ENCODE peak calls at places on chromosomes 2 and 18, in seven cellular contexts. One of them, this sample, is unnamed.

GRCh38 chr18:3703732-3704176 is 253.8 kb downstream of the TGIF1 start:
- DNase-seq in fibroblast of villous mesenchyme: peak; percentile 82
- DNase-seq in Peyer's patch: peak; percentile 77
- DNase-seq in tibial nerve: peak; percentile 23
- DNase-seq in mammary epithelial cell: peak; percentile 39
- DNase-seq in HepG2: peak; percentile 41
- DNase-seq in type B pancreatic cell: no peak
- DNase-seq in this sample: no peak

GRCh38 chr2:153786016-153786415 is 85.7 kb upstream of the GALNT13 start:
- DNase-seq in Peyer's patch: no peak
- DNase-seq in HepG2: no peak
- DNase-seq in fibroblast of villous mesenchyme: no peak
- DNase-seq in tibial nerve: no peak
- DNase-seq in type B pancreatic cell: no peak
- DNase-seq in mammary epithelial cell: no peak
- DNase-seq in this sample: no peak

GRCh38 chr2:35973132-35973736 is 382.3 kb upstream of the CRIM1 start:
- DNase-seq in type B pancreatic cell: no peak
- DNase-seq in tibial nerve: no peak
- DNase-seq in mammary epithelial cell: peak; percentile 25
- DNase-seq in Peyer's patch: no peak
- DNase-seq in HepG2: peak; percentile 46
- DNase-seq in fibroblast of villous mesenchyme: peak; percentile 5
- DNase-seq in this sample: no peak

GRCh38 chr2:152740743-152741328 is 22.4 kb downstream of the ARL6IP6 start:
- DNase-seq in fibroblast of villous mesenchyme: peak; percentile 76
- DNase-seq in type B pancreatic cell: no peak
- DNase-seq in tibial nerve: no peak
- DNase-seq in mammary epithelial cell: peak; percentile 43
- DNase-seq in HepG2: peak; percentile 71
- DNase-seq in Peyer's patch: no peak
- DNase-seq in this sample: no peak

GRCh38 chr2:38716185-38716584 is 35.0 kb downstream of the SRSF7 start:
- DNase-seq in fibroblast of villous mesenchyme: peak; percentile 91
- DNase-seq in HepG2: peak; percentile 83
- DNase-seq in Peyer's patch: no peak
- DNase-seq in type B pancreatic cell: no peak
- DNase-seq in tibial nerve: no peak
- DNase-seq in mammary epithelial cell: no peak
- DNase-seq in this sample: no peak

GRCh38 chr2:33158482-33159003 is 211.8 kb downstream of the LTBP1 start:
- DNase-seq in type B pancreatic cell: no peak
- DNase-seq in fibroblast of villous mesenchyme: peak; percentile 92
- DNase-seq in mammary epithelial cell: peak; percentile 60
- DNase-seq in tibial nerve: no peak
- DNase-seq in Peyer's patch: no peak
- DNase-seq in HepG2: no peak
- DNase-seq in this sample: no peak

GRCh38 chr2:43293744-43294695 is 67.6 kb upstream of the ZFP36L2 start:
- DNase-seq in Peyer's patch: no peak
- DNase-seq in mammary epithelial cell: peak; percentile 97
- DNase-seq in type B pancreatic cell: no peak
- DNase-seq in fibroblast of villous mesenchyme: peak; percentile 100
- DNase-seq in HepG2: peak; percentile 99
- DNase-seq in tibial nerve: no peak
- DNase-seq in this sample: no peak

GRCh38 chr2:236656721-236657120 is 87.1 kb downstream of the ACKR3 start:
- DNase-seq in type B pancreatic cell: no peak
- DNase-seq in Peyer's patch: no peak
- DNase-seq in tibial nerve: no peak
- DNase-seq in mammary epithelial cell: no peak
- DNase-seq in HepG2: no peak
- DNase-seq in fibroblast of villous mesenchyme: no peak
- DNase-seq in this sample: no peak

GRCh38 chr2:233178994-233179847 is 72.3 kb upstream of the ATG16L1 start:
- DNase-seq in tibial nerve: no peak
- DNase-seq in type B pancreatic cell: no peak
- DNase-seq in fibroblast of villous mesenchyme: no peak
- DNase-seq in Peyer's patch: no peak
- DNase-seq in HepG2: no peak
- DNase-seq in mammary epithelial cell: no peak
- DNase-seq in this sample: no peak

GRCh38 chr2:237235383-237236095 is 149.8 kb downstream of the COPS8 start:
- DNase-seq in mammary epithelial cell: peak; percentile 72
- DNase-seq in HepG2: peak; percentile 12
- DNase-seq in tibial nerve: no peak
- DNase-seq in fibroblast of villous mesenchyme: peak; percentile 94
- DNase-seq in Peyer's patch: no peak
- DNase-seq in type B pancreatic cell: no peak
- DNase-seq in this sample: no peak

GRCh38 chr2:216385478-216385877 is 13.2 kb upstream of the MARCHF4 start:
- DNase-seq in mammary epithelial cell: no peak
- DNase-seq in fibroblast of villous mesenchyme: no peak
- DNase-seq in HepG2: no peak
- DNase-seq in tibial nerve: no peak
- DNase-seq in type B pancreatic cell: no peak
- DNase-seq in Peyer's patch: no peak
- DNase-seq in this sample: no peak

GRCh38 chr2:6773007-6773693 is 92.6 kb downstream of the CMPK2 start:
- DNase-seq in mammary epithelial cell: peak; percentile 6
- DNase-seq in tibial nerve: no peak
- DNase-seq in Peyer's patch: peak; percentile 69
- DNase-seq in fibroblast of villous mesenchyme: peak; percentile 13
- DNase-seq in HepG2: peak; percentile 21
- DNase-seq in type B pancreatic cell: peak; percentile 92
- DNase-seq in this sample: peak; percentile 62

GRCh38 chr2:56313541-56313940 is 129.8 kb downstream of the CCDC85A start:
- DNase-seq in mammary epithelial cell: no peak
- DNase-seq in Peyer's patch: peak; percentile 54
- DNase-seq in tibial nerve: no peak
- DNase-seq in type B pancreatic cell: no peak
- DNase-seq in fibroblast of villous mesenchyme: no peak
- DNase-seq in HepG2: peak; percentile 9
- DNase-seq in this sample: no peak

GRCh38 chr2:224311226-224311625 is 90.7 kb downstream of the FAM124B start:
- DNase-seq in mammary epithelial cell: no peak
- DNase-seq in HepG2: no peak
- DNase-seq in Peyer's patch: no peak
- DNase-seq in tibial nerve: no peak
- DNase-seq in fibroblast of villous mesenchyme: peak; percentile 71
- DNase-seq in type B pancreatic cell: no peak
- DNase-seq in this sample: no peak

GRCh38 chr2:52264488-52264887 is 1232.6 kb upstream of the NRXN1 start:
- DNase-seq in Peyer's patch: no peak
- DNase-seq in tibial nerve: no peak
- DNase-seq in fibroblast of villous mesenchyme: no peak
- DNase-seq in type B pancreatic cell: no peak
- DNase-seq in mammary epithelial cell: no peak
- DNase-seq in HepG2: no peak
- DNase-seq in this sample: no peak

GRCh38 chr18:63832470-63832869 is 55.0 kb upstream of the SERPINB2 start:
- DNase-seq in tibial nerve: no peak
- DNase-seq in type B pancreatic cell: no peak
- DNase-seq in fibroblast of villous mesenchyme: peak; percentile 31
- DNase-seq in Peyer's patch: no peak
- DNase-seq in HepG2: no peak
- DNase-seq in mammary epithelial cell: peak; percentile 85
- DNase-seq in this sample: no peak

GRCh38 chr2:207791579-207792243 is 22.0 kb upstream of the FZD5 start:
- DNase-seq in Peyer's patch: no peak
- DNase-seq in mammary epithelial cell: peak; percentile 56
- DNase-seq in tibial nerve: no peak
- DNase-seq in type B pancreatic cell: no peak
- DNase-seq in HepG2: peak; percentile 44
- DNase-seq in fibroblast of villous mesenchyme: no peak
- DNase-seq in this sample: no peak

GRCh38 chr2:20050712-20051517 is 513 bp downstream of the LAPTM4A start:
- DNase-seq in mammary epithelial cell: peak; percentile 65
- DNase-seq in type B pancreatic cell: no peak
- DNase-seq in HepG2: peak; percentile 81
- DNase-seq in Peyer's patch: peak; percentile 59
- DNase-seq in tibial nerve: no peak
- DNase-seq in fibroblast of villous mesenchyme: peak; percentile 79
- DNase-seq in this sample: peak; percentile 32

GRCh38 chr2:232886632-232887031 is 16.6 kb downstream of the SNORC start:
- DNase-seq in type B pancreatic cell: no peak
- DNase-seq in fibroblast of villous mesenchyme: no peak
- DNase-seq in tibial nerve: no peak
- DNase-seq in Peyer's patch: no peak
- DNase-seq in HepG2: no peak
- DNase-seq in mammary epithelial cell: no peak
- DNase-seq in this sample: peak; percentile 7

GRCh38 chr18:23810396-23810795 is 121.1 kb downstream of the LAMA3 start:
- DNase-seq in mammary epithelial cell: no peak
- DNase-seq in type B pancreatic cell: no peak
- DNase-seq in tibial nerve: no peak
- DNase-seq in fibroblast of villous mesenchyme: no peak
- DNase-seq in Peyer's patch: no peak
- DNase-seq in HepG2: no peak
- DNase-seq in this sample: no peak

GRCh38 chr2:227365833-227366232 is 13.3 kb downstream of the TM4SF20 start:
- DNase-seq in tibial nerve: no peak
- DNase-seq in type B pancreatic cell: no peak
- DNase-seq in mammary epithelial cell: no peak
- DNase-seq in fibroblast of villous mesenchyme: no peak
- DNase-seq in HepG2: no peak
- DNase-seq in Peyer's patch: no peak
- DNase-seq in this sample: no peak

GRCh38 chr2:227360351-227360750 is 18.8 kb downstream of the TM4SF20 start:
- DNase-seq in mammary epithelial cell: no peak
- DNase-seq in Peyer's patch: no peak
- DNase-seq in type B pancreatic cell: no peak
- DNase-seq in fibroblast of villous mesenchyme: no peak
- DNase-seq in tibial nerve: no peak
- DNase-seq in HepG2: no peak
- DNase-seq in this sample: no peak

GRCh38 chr2:227366861-227367800 is 12.0 kb downstream of the TM4SF20 start:
- DNase-seq in type B pancreatic cell: no peak
- DNase-seq in mammary epithelial cell: peak; percentile 37
- DNase-seq in tibial nerve: no peak
- DNase-seq in HepG2: no peak
- DNase-seq in Peyer's patch: no peak
- DNase-seq in fibroblast of villous mesenchyme: no peak
- DNase-seq in this sample: no peak

DNA sequence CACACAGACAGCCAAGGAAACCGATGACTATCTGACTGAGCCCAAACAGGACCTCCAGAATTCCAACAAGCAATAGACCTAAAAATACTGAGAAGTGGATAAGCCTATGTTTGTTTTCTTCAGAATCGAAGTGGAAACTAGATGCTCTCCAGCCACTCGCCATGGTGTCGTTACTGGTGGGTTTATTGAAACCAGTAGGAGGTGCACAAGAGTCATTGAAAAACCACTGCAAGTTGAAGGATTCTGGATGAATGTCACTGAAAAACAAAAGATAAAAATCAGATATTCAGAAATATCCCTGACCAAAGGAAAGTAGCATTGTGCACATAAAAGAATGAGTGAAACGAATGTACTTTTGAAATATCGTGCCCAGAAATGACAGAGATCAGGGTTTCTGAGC is 15.3 kb downstream of the TM4SF20 start:
- DNase-seq in type B pancreatic cell: no peak
- DNase-seq in Peyer's patch: no peak
- DNase-seq in fibroblast of villous mesenchyme: no peak
- DNase-seq in mammary epithelial cell: no peak
- DNase-seq in HepG2: no peak
- DNase-seq in tibial nerve: no peak
- DNase-seq in this sample: no peak
- TF ChIP-seq CTCF in type B pancreatic cell: peak; percentile 43
- TF ChIP-seq CTCF in Peyer's patch: peak; percentile 26
- TF ChIP-seq CTCF in fibroblast of villous mesenchyme: no peak
- TF ChIP-seq CTCF in mammary epithelial cell: peak; percentile 22
- TF ChIP-seq CTCF in HepG2: peak; percentile 33
- TF ChIP-seq CTCF in tibial nerve: no peak
- TF ChIP-seq CTCF in this sample: no peak

DNA sequence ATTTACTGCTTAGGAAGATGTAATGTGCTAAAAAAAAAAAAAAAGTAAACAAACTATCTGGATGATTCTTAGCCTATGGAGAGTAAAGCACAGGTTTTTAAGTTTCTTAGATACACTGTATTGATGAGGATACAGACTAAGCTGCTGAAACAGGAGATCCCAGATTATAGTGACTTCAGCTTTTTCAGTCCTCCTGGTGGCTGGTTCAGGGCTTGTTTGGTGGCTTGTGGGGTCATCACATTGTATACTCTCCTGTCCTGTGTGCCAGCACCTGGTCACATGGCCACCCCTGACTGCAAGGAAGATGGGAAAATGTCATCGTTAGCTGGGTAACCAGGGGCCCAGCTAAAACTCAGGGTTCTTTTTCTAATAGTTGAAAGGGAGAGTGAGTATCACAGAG is 31.4 kb downstream of the RAB31 start:
- DNase-seq in Peyer's patch: no peak
- DNase-seq in HepG2: no peak
- DNase-seq in mammary epithelial cell: no peak
- DNase-seq in fibroblast of villous mesenchyme: no peak
- DNase-seq in tibial nerve: no peak
- DNase-seq in type B pancreatic cell: no peak
- DNase-seq in this sample: no peak
- TF ChIP-seq CTCF in Peyer's patch: no peak
- TF ChIP-seq CTCF in HepG2: no peak
- TF ChIP-seq CTCF in mammary epithelial cell: no peak
- TF ChIP-seq CTCF in fibroblast of villous mesenchyme: no peak
- TF ChIP-seq CTCF in tibial nerve: no peak
- TF ChIP-seq CTCF in type B pancreatic cell: no peak
- TF ChIP-seq CTCF in this sample: no peak

GRCh38 chr2:9857814-9858729 is 14.8 kb downstream of the TAF1B start:
- DNase-seq in mammary epithelial cell: no peak
- DNase-seq in Peyer's patch: no peak
- DNase-seq in tibial nerve: no peak
- DNase-seq in type B pancreatic cell: no peak
- DNase-seq in HepG2: peak; percentile 15
- DNase-seq in fibroblast of villous mesenchyme: no peak
- DNase-seq in this sample: no peak
- TF ChIP-seq CTCF in mammary epithelial cell: no peak
- TF ChIP-seq CTCF in Peyer's patch: no peak
- TF ChIP-seq CTCF in tibial nerve: no peak
- TF ChIP-seq CTCF in type B pancreatic cell: no peak
- TF ChIP-seq CTCF in HepG2: no peak
- TF ChIP-seq CTCF in fibroblast of villous mesenchyme: no peak
- TF ChIP-seq CTCF in this sample: no peak

GRCh38 chr18:79395761-79396404 is at the start of gene NFATC1:
- DNase-seq in Peyer's patch: peak; percentile 66
- DNase-seq in mammary epithelial cell: peak; percentile 36
- DNase-seq in HepG2: no peak
- DNase-seq in fibroblast of villous mesenchyme: peak; percentile 82
- DNase-seq in type B pancreatic cell: peak; percentile 84
- DNase-seq in tibial nerve: peak; percentile 69
- DNase-seq in this sample: peak; percentile 71

GRCh38 chr18:79397830-79398761 is 2.4 kb downstream of the NFATC1 start:
- DNase-seq in HepG2: no peak
- DNase-seq in Peyer's patch: peak; percentile 42
- DNase-seq in fibroblast of villous mesenchyme: no peak
- DNase-seq in tibial nerve: no peak
- DNase-seq in mammary epithelial cell: no peak
- DNase-seq in type B pancreatic cell: no peak
- DNase-seq in this sample: no peak

GRCh38 chr18:79397288-79397829 is 1.6 kb downstream of the NFATC1 start:
- DNase-seq in mammary epithelial cell: no peak
- DNase-seq in HepG2: no peak
- DNase-seq in tibial nerve: no peak
- DNase-seq in fibroblast of villous mesenchyme: no peak
- DNase-seq in type B pancreatic cell: no peak
- DNase-seq in Peyer's patch: peak; percentile 40
- DNase-seq in this sample: no peak

GRCh38 chr18:79395308-79395640 is 456 bp upstream of the NFATC1 start:
- DNase-seq in HepG2: no peak
- DNase-seq in Peyer's patch: no peak
- DNase-seq in mammary epithelial cell: no peak
- DNase-seq in fibroblast of villous mesenchyme: no peak
- DNase-seq in tibial nerve: no peak
- DNase-seq in type B pancreatic cell: no peak
- DNase-seq in this sample: no peak

GRCh38 chr18:79396431-79397287 is 929 bp downstream of the NFATC1 start:
- DNase-seq in HepG2: no peak
- DNase-seq in Peyer's patch: peak; percentile 62
- DNase-seq in fibroblast of villous mesenchyme: peak; percentile 55
- DNase-seq in tibial nerve: no peak
- DNase-seq in type B pancreatic cell: no peak
- DNase-seq in mammary epithelial cell: peak; percentile 21
- DNase-seq in this sample: peak; percentile 61
- TF ChIP-seq CTCF in HepG2: peak; percentile 37
- TF ChIP-seq CTCF in Peyer's patch: peak; percentile 13
- TF ChIP-seq CTCF in fibroblast of villous mesenchyme: no peak
- TF ChIP-seq CTCF in tibial nerve: no peak
- TF ChIP-seq CTCF in type B pancreatic cell: no peak
- TF ChIP-seq CTCF in mammary epithelial cell: no peak
- TF ChIP-seq CTCF in this sample: no peak

This sample was measured in activated B cell treated with CpG ODN at 0.5 μM for 24 hours.